ENCODE peak calls at places on chromosomes 5 and 9, in six cellular contexts. One of them, this sample, is unnamed.

GRCh38 chr5:139690385-139691274 is 42.5 kb downstream of the CXXC5 start:
- DNase-seq in mesendoderm: peak
- DNase-seq in testis: no peak
- DNase-seq in AG04450: no peak
- DNase-seq in sigmoid colon: no peak
- DNase-seq in small intestine: no peak
- DNase-seq in this sample: peak

GRCh38 chr5:112996830-112997374 is 20.3 kb downstream of the DCP2 start:
- DNase-seq in sigmoid colon: no peak
- DNase-seq in testis: no peak
- DNase-seq in AG04450: no peak
- DNase-seq in mesendoderm: no peak
- DNase-seq in small intestine: no peak
- DNase-seq in this sample: no peak

GRCh38 chr5:89673019-89673418 is 736.5 kb downstream of the CETN3 start:
- DNase-seq in small intestine: no peak
- DNase-seq in sigmoid colon: no peak
- DNase-seq in mesendoderm: no peak
- DNase-seq in testis: no peak
- DNase-seq in AG04450: no peak
- DNase-seq in this sample: no peak

GRCh38 chr5:146698651-146699050 is 179.9 kb downstream of the PPP2R2B start:
- DNase-seq in small intestine: no peak
- DNase-seq in testis: no peak
- DNase-seq in AG04450: no peak
- DNase-seq in sigmoid colon: no peak
- DNase-seq in mesendoderm: no peak
- DNase-seq in this sample: no peak

GRCh38 chr9:114791736-114792135 is 14.1 kb downstream of the TNFSF15 start:
- DNase-seq in mesendoderm: no peak
- DNase-seq in sigmoid colon: no peak
- DNase-seq in small intestine: no peak
- DNase-seq in AG04450: no peak
- DNase-seq in testis: no peak
- DNase-seq in this sample: no peak

GRCh38 chr9:108166509-108166908 is 676.9 kb upstream of the KLF4 start:
- DNase-seq in small intestine: peak
- DNase-seq in mesendoderm: no peak
- DNase-seq in testis: no peak
- DNase-seq in AG04450: no peak
- DNase-seq in sigmoid colon: no peak
- DNase-seq in this sample: no peak

GRCh38 chr9:36218011-36218410 is 27.3 kb downstream of the CLTA start:
- DNase-seq in AG04450: no peak
- DNase-seq in mesendoderm: no peak
- DNase-seq in sigmoid colon: no peak
- DNase-seq in testis: no peak
- DNase-seq in small intestine: no peak
- DNase-seq in this sample: no peak

GRCh38 chr5:35041251-35041650 is 6.5 kb downstream of the AGXT2 start:
- DNase-seq in AG04450: no peak
- DNase-seq in sigmoid colon: no peak
- DNase-seq in mesendoderm: no peak
- DNase-seq in small intestine: no peak
- DNase-seq in testis: no peak
- DNase-seq in this sample: no peak

GRCh38 chr5:1673042-1673674 is 126.5 kb downstream of the MRPL36 start:
- DNase-seq in sigmoid colon: no peak
- DNase-seq in small intestine: no peak
- DNase-seq in testis: no peak
- DNase-seq in AG04450: no peak
- DNase-seq in mesendoderm: peak
- DNase-seq in this sample: no peak

GRCh38 chr5:131533844-131534243 is 101.2 kb downstream of the RAPGEF6 start:
- DNase-seq in AG04450: no peak
- DNase-seq in testis: no peak
- DNase-seq in sigmoid colon: no peak
- DNase-seq in mesendoderm: no peak
- DNase-seq in small intestine: no peak
- DNase-seq in this sample: no peak

GRCh38 chr9:107322643-107323042 is 39.6 kb downstream of the RAD23B start:
- DNase-seq in testis: no peak
- DNase-seq in AG04450: no peak
- DNase-seq in sigmoid colon: no peak
- DNase-seq in mesendoderm: no peak
- DNase-seq in small intestine: no peak
- DNase-seq in this sample: no peak

GRCh38 chr5:149141224-149141956 is at the start of gene ABLIM3:
- DNase-seq in small intestine: peak
- DNase-seq in AG04450: no peak
- DNase-seq in sigmoid colon: peak
- DNase-seq in testis: peak
- DNase-seq in mesendoderm: peak
- DNase-seq in this sample: peak

GRCh38 chr5:125043781-125044391 is 297.4 kb upstream of the ZNF608 start:
- DNase-seq in mesendoderm: no peak
- DNase-seq in testis: peak
- DNase-seq in AG04450: no peak
- DNase-seq in small intestine: peak
- DNase-seq in sigmoid colon: no peak
- DNase-seq in this sample: no peak

GRCh38 chr9:135608294-135608998 is 30.9 kb downstream of the GLT6D1 start:
- DNase-seq in small intestine: no peak
- DNase-seq in sigmoid colon: peak
- DNase-seq in mesendoderm: no peak
- DNase-seq in AG04450: no peak
- DNase-seq in testis: peak
- DNase-seq in this sample: no peak

GRCh38 chr9:70101265-70101664 is 57.6 kb downstream of the MAMDC2 start:
- DNase-seq in sigmoid colon: no peak
- DNase-seq in mesendoderm: no peak
- DNase-seq in testis: no peak
- DNase-seq in AG04450: no peak
- DNase-seq in small intestine: no peak
- DNase-seq in this sample: no peak

GRCh38 chr5:36522746-36523065 is 83.7 kb upstream of the SLC1A3 start:
- DNase-seq in mesendoderm: no peak
- DNase-seq in AG04450: no peak
- DNase-seq in sigmoid colon: no peak
- DNase-seq in small intestine: no peak
- DNase-seq in testis: no peak
- DNase-seq in this sample: no peak

GRCh38 chr9:129624168-129624759 is 1.7 kb upstream of the NTMT1 start:
- DNase-seq in sigmoid colon: no peak
- DNase-seq in AG04450: no peak
- DNase-seq in testis: peak
- DNase-seq in small intestine: peak
- DNase-seq in mesendoderm: peak
- DNase-seq in this sample: peak

GRCh38 chr5:99004960-99005359 is 76.2 kb upstream of the CHD1 start:
- DNase-seq in AG04450: no peak
- DNase-seq in mesendoderm: no peak
- DNase-seq in small intestine: no peak
- DNase-seq in testis: no peak
- DNase-seq in sigmoid colon: no peak
- DNase-seq in this sample: no peak

GRCh38 chr9:35490910-35491465 is 1.1 kb downstream of the RUSC2 start:
- DNase-seq in testis: no peak
- DNase-seq in AG04450: no peak
- DNase-seq in mesendoderm: no peak
- DNase-seq in small intestine: peak
- DNase-seq in sigmoid colon: no peak
- DNase-seq in this sample: no peak

GRCh38 chr9:93126151-93126781 is 7.8 kb downstream of the NINJ1 start:
- DNase-seq in AG04450: no peak
- DNase-seq in sigmoid colon: peak
- DNase-seq in small intestine: no peak
- DNase-seq in mesendoderm: no peak
- DNase-seq in testis: no peak
- DNase-seq in this sample: peak
- H3K27ac ChIP-seq in AG04450: no peak
- H3K27ac ChIP-seq in sigmoid colon: peak
- H3K27ac ChIP-seq in small intestine: no peak
- H3K27ac ChIP-seq in mesendoderm: no peak
- H3K27ac ChIP-seq in testis: peak
- H3K27ac ChIP-seq in this sample: no peak

GRCh38 chr5:73369283-73369682 is 79.3 kb downstream of the FOXD1 start:
- DNase-seq in sigmoid colon: no peak
- DNase-seq in small intestine: no peak
- DNase-seq in AG04450: no peak
- DNase-seq in testis: no peak
- DNase-seq in mesendoderm: no peak
- DNase-seq in this sample: no peak
- H3K27ac ChIP-seq in sigmoid colon: no peak
- H3K27ac ChIP-seq in small intestine: no peak
- H3K27ac ChIP-seq in AG04450: no peak
- H3K27ac ChIP-seq in testis: no peak
- H3K27ac ChIP-seq in mesendoderm: no peak
- H3K27ac ChIP-seq in this sample: no peak

DNA sequence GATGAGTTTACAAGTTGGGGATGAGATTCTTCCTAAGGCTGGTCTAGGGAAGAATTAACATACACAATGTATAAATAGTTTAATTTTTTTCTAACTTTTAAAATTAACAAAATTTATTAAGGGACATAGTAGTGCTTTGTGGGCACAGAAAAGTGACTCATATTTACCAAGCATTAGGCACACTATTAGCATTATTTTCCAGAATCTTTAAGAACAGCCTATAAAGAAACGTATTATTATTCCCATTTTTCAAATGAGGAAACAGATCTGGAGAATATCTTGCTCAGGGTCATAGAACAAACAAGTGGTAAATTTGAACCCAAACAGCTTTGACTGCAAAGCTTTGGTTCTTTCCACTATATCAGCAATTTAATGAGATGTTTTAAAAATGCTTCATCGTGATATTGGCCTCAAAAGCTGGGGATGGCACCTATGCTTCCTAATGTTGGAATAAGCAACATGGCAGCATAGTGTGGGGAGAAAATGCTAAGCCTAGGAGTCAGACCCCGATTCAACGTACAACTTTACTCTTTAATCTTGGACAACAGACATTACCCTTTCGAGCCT is 55.9 kb downstream of the ABCA1 start:
- DNase-seq in testis: no peak
- DNase-seq in sigmoid colon: no peak
- DNase-seq in small intestine: no peak
- DNase-seq in AG04450: no peak
- DNase-seq in mesendoderm: no peak
- DNase-seq in this sample: no peak
- H3K27ac ChIP-seq in testis: no peak
- H3K27ac ChIP-seq in sigmoid colon: peak
- H3K27ac ChIP-seq in small intestine: no peak
- H3K27ac ChIP-seq in AG04450: no peak
- H3K27ac ChIP-seq in mesendoderm: no peak
- H3K27ac ChIP-seq in this sample: no peak

DNA sequence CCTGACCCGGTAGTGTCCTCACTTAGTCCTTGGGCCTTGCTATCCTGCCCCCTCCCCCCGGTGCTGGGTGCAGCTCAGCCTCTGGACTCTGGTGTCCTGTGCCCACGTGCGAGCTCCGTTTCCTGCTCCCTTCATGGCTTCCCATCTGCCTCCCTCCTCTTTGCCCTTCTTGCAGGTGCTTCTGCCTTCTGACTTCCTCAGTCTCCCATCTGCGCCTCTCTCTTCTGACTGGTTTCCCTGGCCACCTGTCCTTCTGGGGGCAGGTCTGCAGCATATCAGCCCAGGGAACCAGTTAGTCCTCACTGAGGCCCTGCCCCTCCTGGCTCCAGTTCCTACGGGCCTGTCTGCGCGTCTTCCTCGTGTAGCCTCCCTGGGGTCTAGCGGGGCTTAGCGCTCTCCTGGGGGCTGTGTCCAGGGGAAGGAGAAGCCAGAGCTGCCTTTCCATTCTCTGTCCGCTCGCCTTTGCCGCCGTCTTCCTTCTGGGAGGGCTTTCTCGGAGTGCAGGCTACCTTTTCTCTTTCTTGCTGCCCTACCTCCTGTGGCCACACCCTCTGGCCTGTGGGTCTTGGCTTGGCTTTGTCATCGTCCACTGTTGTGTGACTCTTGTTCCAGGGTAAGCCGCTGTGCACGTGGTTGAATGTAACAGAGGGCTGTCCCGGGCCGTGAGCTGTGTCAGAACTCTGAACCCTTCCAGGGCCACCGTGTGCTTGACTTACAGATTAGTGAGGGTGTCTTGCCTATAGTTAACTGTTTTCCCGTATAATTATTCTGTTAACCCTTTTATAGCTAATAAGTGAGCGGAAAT is 51.8 kb downstream of the EHMT1 start:
- DNase-seq in AG04450: no peak
- DNase-seq in mesendoderm: peak
- DNase-seq in testis: peak
- DNase-seq in sigmoid colon: peak
- DNase-seq in small intestine: peak
- DNase-seq in this sample: peak
- H3K27ac ChIP-seq in AG04450: no peak
- H3K27ac ChIP-seq in mesendoderm: no peak
- H3K27ac ChIP-seq in testis: peak
- H3K27ac ChIP-seq in sigmoid colon: no peak
- H3K27ac ChIP-seq in small intestine: peak
- H3K27ac ChIP-seq in this sample: peak

This sample was measured in endodermal cell.